ENCODE peak calls at places on chromosomes 6 and 20, in ten cellular contexts. N is naive thymus-derived CD4-positive, alpha-beta T cell; P is CD8-positive, alpha-beta memory T cell; Y is transverse colon; X is mesenchymal stem cell; H is CD4-positive, alpha-beta memory T cell; M is left lung; C is right lobe of liver; J is astrocyte of the spinal cord; B is dorsolateral prefrontal cortex. R is an unnamed sample.

GRCh38 chr6:134372603-134373281 is 54.8 kb upstream of the SGK1 start:
- DNase-seq in M (peak; percentile 61), J (peak; percentile 64), P (no peak), C (no peak), H (peak; percentile 10), Y (peak; percentile 58), X (peak; percentile 91), B (no peak), N (peak; percentile 66), R (peak; percentile 27)

GRCh38 chr6:137234505-137234863 is 15.3 kb upstream of the IFNGR1 start:
- DNase-seq in N (peak; percentile 34), C (no peak), B (no peak), H (peak; percentile 41), P (peak; percentile 46), J (no peak), Y (peak; percentile 35), M (no peak), X (no peak), R (no peak)

GRCh38 chr6:53894086-53894485 is 99.3 kb downstream of the LRRC1 start:
- DNase-seq in M (no peak), C (no peak), Y (peak; percentile 18), B (no peak), P (peak; percentile 3), H (peak; percentile 13), N (no peak), X (peak; percentile 28), J (peak; percentile 31), R (no peak)

GRCh38 chr6:30688569-30688968 is 2.1 kb upstream of the PPP1R18 start:
- DNase-seq in C (peak; percentile 46), P (no peak), H (no peak), Y (peak; percentile 37), N (no peak), M (no peak), B (no peak), J (no peak), X (no peak), R (no peak)

GRCh38 chr20:38588303-38588702 is 7.3 kb downstream of the ADIG start:
- DNase-seq in N (no peak), C (no peak), P (no peak), M (no peak), X (no peak), J (no peak), Y (no peak), B (no peak), H (no peak), R (no peak)

GRCh38 chr6:16673011-16673797 is 88.1 kb downstream of the ATXN1 start:
- DNase-seq in P (no peak), J (no peak), H (no peak), C (no peak), Y (no peak), N (no peak), M (no peak), B (no peak), X (no peak), R (no peak)

GRCh38 chr6:42166444-42167141 is 6.6 kb upstream of the GUCA1A start:
- DNase-seq in N (peak; percentile 71), P (peak; percentile 57), J (peak; percentile 71), B (peak; percentile 55), H (peak; percentile 72), Y (peak; percentile 77), M (peak; percentile 46), X (peak; percentile 72), C (peak; percentile 55), R (peak; percentile 73)

GRCh38 chr6:22906091-22906549 is 336.8 kb downstream of the HDGFL1 start:
- DNase-seq in Y (no peak), B (no peak), H (no peak), J (peak; percentile 38), C (no peak), P (no peak), N (no peak), M (no peak), X (peak; percentile 22), R (no peak)

GRCh38 chr6:46816626-46817025 is 23.4 kb downstream of the MEP1A start:
- DNase-seq in X (no peak), Y (no peak), B (no peak), H (no peak), N (no peak), P (no peak), M (no peak), C (no peak), J (no peak), R (no peak)

GRCh38 chr20:62618622-62619529 is 23.4 kb upstream of the SLCO4A1 start:
- DNase-seq in C (peak; percentile 58), P (no peak), X (no peak), Y (peak; percentile 20), M (no peak), N (no peak), J (no peak), H (no peak), B (no peak), R (no peak)

GRCh38 chr6:92361990-92362770 is 1057.2 kb downstream of the EPHA7 start:
- DNase-seq in J (no peak), N (no peak), C (no peak), X (peak; percentile 87), B (no peak), Y (no peak), P (no peak), M (no peak), H (no peak), R (no peak)

GRCh38 chr20:21613512-21613911 is 92.0 kb upstream of the PAX1 start:
- DNase-seq in X (no peak), J (no peak), P (no peak), Y (peak; percentile 37), C (peak; percentile 61), M (no peak), B (no peak), N (no peak), H (no peak), R (no peak)

GRCh38 chr6:101740631-101741030 is 347.1 kb downstream of the GRIK2 start:
- DNase-seq in Y (no peak), C (no peak), P (no peak), X (no peak), B (no peak), M (no peak), J (no peak), H (no peak), N (no peak), R (no peak)
- H3K4me3 ChIP-seq in Y (no peak overlapping the region), C (no peak overlapping the region), P (no peak overlapping the region), X (no peak overlapping the region), B (no peak overlapping the region), M (no peak overlapping the region), J (no peak overlapping the region), H (no peak overlapping the region), N (no peak overlapping the region), R (no peak overlapping the region)

DNA sequence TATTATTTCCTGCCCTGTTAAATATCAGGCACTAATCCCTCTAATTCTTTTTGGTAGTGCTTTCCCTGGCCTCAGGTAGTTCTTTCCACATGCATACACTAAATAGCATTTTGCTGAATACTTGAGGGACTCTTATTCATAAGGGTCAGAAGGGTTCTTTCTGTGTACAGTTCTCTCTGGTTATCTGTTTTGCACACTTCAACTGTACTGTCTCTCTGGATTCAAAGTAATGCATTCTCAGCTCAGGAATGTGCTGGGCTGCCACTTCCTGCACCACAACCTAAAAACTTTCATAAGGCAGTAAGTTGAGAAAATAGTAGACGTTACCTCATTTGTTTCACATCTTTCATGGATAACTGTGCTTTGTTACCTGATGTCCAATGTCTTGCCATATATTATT is 32.1 kb downstream of the C6orf141 start:
- DNase-seq in N (no peak), B (no peak), J (peak; percentile 5), H (no peak), P (no peak), X (peak; percentile 17), M (no peak), C (no peak), Y (no peak), R (no peak)
- H3K4me3 ChIP-seq in N (no peak overlapping the region), B (no peak overlapping the region), J (no peak overlapping the region), H (no peak overlapping the region), P (no peak overlapping the region), X (no peak overlapping the region), M (no peak overlapping the region), C (no peak overlapping the region), Y (no peak overlapping the region), R (no peak overlapping the region)

GRCh38 chr6:109922851-109923250 is 55.3 kb upstream of the GPR6 start:
- DNase-seq in C (no peak), H (no peak), X (peak; percentile 43), Y (no peak), J (no peak), B (no peak), M (no peak), N (no peak), P (no peak), R (no peak)
- H3K4me3 ChIP-seq in C (no peak overlapping the region), H (no peak overlapping the region), X (no peak overlapping the region), Y (no peak overlapping the region), J (no peak overlapping the region), B (no peak overlapping the region), M (no peak overlapping the region), N (no peak overlapping the region), P (no peak overlapping the region), R (no peak overlapping the region)

DNA sequence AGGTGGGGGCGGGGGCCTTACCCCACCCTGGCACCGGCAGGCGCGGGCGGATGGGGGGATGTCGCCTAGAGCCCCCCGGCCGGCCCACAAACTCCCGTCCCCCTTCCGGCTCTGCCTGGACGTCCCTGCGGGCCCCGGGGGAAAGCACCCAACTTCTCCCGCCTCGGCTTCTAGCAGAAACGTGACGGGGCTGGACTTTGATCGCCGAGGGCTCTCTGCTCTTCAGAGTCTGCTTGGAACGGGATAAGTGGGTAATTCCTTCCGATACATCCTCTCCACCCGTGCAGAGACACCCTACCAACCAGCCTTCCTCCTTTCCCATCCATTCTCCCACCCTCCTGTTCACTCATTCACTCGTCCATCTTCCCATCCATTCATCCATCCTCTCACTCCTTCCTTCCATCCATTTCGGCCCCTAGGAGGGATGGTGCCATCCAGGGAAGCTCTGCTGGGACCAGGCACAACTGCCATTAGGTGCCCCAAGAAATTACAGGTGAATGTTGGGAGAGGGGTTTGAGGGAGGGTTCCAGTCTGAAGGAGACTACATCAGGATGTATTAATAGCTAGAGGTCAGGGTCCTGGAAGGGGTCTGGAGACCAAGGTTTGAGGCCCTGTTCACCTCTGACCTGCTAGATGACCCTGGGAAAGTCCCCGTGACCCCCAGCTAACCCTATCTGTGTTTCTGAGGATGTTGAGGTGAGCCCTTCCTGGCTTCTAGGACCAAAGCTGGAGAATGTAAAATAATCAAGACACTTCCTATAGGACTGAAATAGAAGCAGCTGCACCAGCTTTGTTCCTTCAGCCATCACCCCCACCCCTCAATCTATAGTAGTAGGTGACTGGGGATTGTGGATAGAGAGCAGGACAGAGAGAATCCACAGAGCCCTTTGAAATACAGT is 518 bp downstream of the TTLL9 start:
- DNase-seq in Y (peak; percentile 30), P (no peak), X (no peak), B (no peak), J (no peak), C (no peak), N (no peak), M (no peak), H (no peak), R (no peak)
- H3K4me3 ChIP-seq in Y (peak overlapping the region; percentile 58), P (no peak overlapping the region), X (peak overlapping the region; percentile 72), B (peak overlapping the region; percentile 85), J (no peak overlapping the region), C (peak overlapping the region; percentile 58), N (no peak overlapping the region), M (peak overlapping the region; percentile 52), H (peak overlapping the region; percentile 45), R (no peak overlapping the region)

GRCh38 chr20:2773812-2774211 is 26.6 kb downstream of the CPXM1 start:
- DNase-seq in N (no peak), H (no peak), Y (no peak), C (no peak), M (no peak), J (no peak), B (no peak), P (no peak), X (no peak), R (no peak)
- H3K4me3 ChIP-seq in N (no peak overlapping the region), H (no peak overlapping the region), Y (no peak overlapping the region), C (no peak overlapping the region), M (no peak overlapping the region), J (no peak overlapping the region), B (no peak overlapping the region), P (no peak overlapping the region), X (no peak overlapping the region), R (no peak overlapping the region)

R was measured in LNCaP clone FGC.